ENCODE peak calls at places on chromosomes 6 and 20, in nine cellular contexts. One of them, this sample, is unnamed.

GRCh38 chr6:9708600-9708999 is 706.3 kb downstream of the TFAP2A start:
- DNase-seq in CD8-positive, alpha-beta memory T cell: no peak
- DNase-seq in HepG2: no peak
- DNase-seq in activated CD4-positive, alpha-beta T cell treated with anti-CD3 and anti-CD28 coated beads for 1 hour: no peak
- DNase-seq in BJ: no peak
- DNase-seq in HCT116: no peak
- DNase-seq in posterior vena cava: no peak
- DNase-seq in D721Med: no peak
- DNase-seq in activated naive CD4-positive, alpha-beta T cell: no peak
- DNase-seq in this sample: no peak

GRCh38 chr6:14930366-14930989 is 315.4 kb upstream of the JARID2 start:
- DNase-seq in CD8-positive, alpha-beta memory T cell: no peak
- DNase-seq in HepG2: no peak
- DNase-seq in activated CD4-positive, alpha-beta T cell treated with anti-CD3 and anti-CD28 coated beads for 1 hour: no peak
- DNase-seq in BJ: no peak
- DNase-seq in HCT116: no peak
- DNase-seq in posterior vena cava: no peak
- DNase-seq in D721Med: no peak
- DNase-seq in activated naive CD4-positive, alpha-beta T cell: no peak
- DNase-seq in this sample: no peak

GRCh38 chr6:24606200-24606599 is 39.8 kb downstream of the KIAA0319 start:
- DNase-seq in CD8-positive, alpha-beta memory T cell: no peak
- DNase-seq in HepG2: no peak
- DNase-seq in activated CD4-positive, alpha-beta T cell treated with anti-CD3 and anti-CD28 coated beads for 1 hour: no peak
- DNase-seq in BJ: no peak
- DNase-seq in HCT116: no peak
- DNase-seq in posterior vena cava: no peak
- DNase-seq in D721Med: no peak
- DNase-seq in activated naive CD4-positive, alpha-beta T cell: no peak
- DNase-seq in this sample: no peak

GRCh38 chr20:50453533-50453932 is 56.6 kb upstream of the PTPN1 start:
- DNase-seq in CD8-positive, alpha-beta memory T cell: no peak
- DNase-seq in HepG2: no peak
- DNase-seq in activated CD4-positive, alpha-beta T cell treated with anti-CD3 and anti-CD28 coated beads for 1 hour: no peak
- DNase-seq in BJ: no peak
- DNase-seq in HCT116: no peak
- DNase-seq in posterior vena cava: peak
- DNase-seq in D721Med: no peak
- DNase-seq in activated naive CD4-positive, alpha-beta T cell: no peak
- DNase-seq in this sample: no peak

GRCh38 chr6:96742702-96743101 is 94.6 kb downstream of the GPR63 start:
- DNase-seq in CD8-positive, alpha-beta memory T cell: no peak
- DNase-seq in HepG2: no peak
- DNase-seq in activated CD4-positive, alpha-beta T cell treated with anti-CD3 and anti-CD28 coated beads for 1 hour: no peak
- DNase-seq in BJ: no peak
- DNase-seq in HCT116: no peak
- DNase-seq in posterior vena cava: no peak
- DNase-seq in D721Med: no peak
- DNase-seq in activated naive CD4-positive, alpha-beta T cell: no peak
- DNase-seq in this sample: no peak

GRCh38 chr6:137536104-137536773 is 42.0 kb upstream of the OLIG3 start:
- DNase-seq in CD8-positive, alpha-beta memory T cell: peak
- DNase-seq in HepG2: no peak
- DNase-seq in activated CD4-positive, alpha-beta T cell treated with anti-CD3 and anti-CD28 coated beads for 1 hour: no peak
- DNase-seq in BJ: no peak
- DNase-seq in HCT116: no peak
- DNase-seq in posterior vena cava: no peak
- DNase-seq in D721Med: no peak
- DNase-seq in activated naive CD4-positive, alpha-beta T cell: no peak
- DNase-seq in this sample: no peak

GRCh38 chr6:150881911-150882481 is 16.5 kb downstream of the MTHFD1L start:
- DNase-seq in CD8-positive, alpha-beta memory T cell: no peak
- DNase-seq in HepG2: peak
- DNase-seq in activated CD4-positive, alpha-beta T cell treated with anti-CD3 and anti-CD28 coated beads for 1 hour: no peak
- DNase-seq in BJ: peak
- DNase-seq in HCT116: no peak
- DNase-seq in posterior vena cava: peak
- DNase-seq in D721Med: no peak
- DNase-seq in activated naive CD4-positive, alpha-beta T cell: no peak
- DNase-seq in this sample: peak

GRCh38 chr20:5887386-5887785 is 62.9 kb downstream of the TRMT6 start:
- DNase-seq in CD8-positive, alpha-beta memory T cell: no peak
- DNase-seq in HepG2: no peak
- DNase-seq in activated CD4-positive, alpha-beta T cell treated with anti-CD3 and anti-CD28 coated beads for 1 hour: no peak
- DNase-seq in BJ: no peak
- DNase-seq in HCT116: no peak
- DNase-seq in posterior vena cava: no peak
- DNase-seq in D721Med: no peak
- DNase-seq in activated naive CD4-positive, alpha-beta T cell: no peak
- DNase-seq in this sample: no peak

GRCh38 chr6:71404145-71404966 is 115.7 kb downstream of the OGFRL1 start:
- DNase-seq in CD8-positive, alpha-beta memory T cell: no peak
- DNase-seq in HepG2: peak
- DNase-seq in activated CD4-positive, alpha-beta T cell treated with anti-CD3 and anti-CD28 coated beads for 1 hour: no peak
- DNase-seq in BJ: no peak
- DNase-seq in HCT116: peak
- DNase-seq in posterior vena cava: no peak
- DNase-seq in D721Med: no peak
- DNase-seq in activated naive CD4-positive, alpha-beta T cell: no peak
- DNase-seq in this sample: no peak

GRCh38 chr6:3277251-3277650 is 18.5 kb downstream of the PSMG4 start:
- DNase-seq in CD8-positive, alpha-beta memory T cell: no peak
- DNase-seq in HepG2: no peak
- DNase-seq in activated CD4-positive, alpha-beta T cell treated with anti-CD3 and anti-CD28 coated beads for 1 hour: no peak
- DNase-seq in BJ: no peak
- DNase-seq in HCT116: no peak
- DNase-seq in posterior vena cava: peak
- DNase-seq in D721Med: no peak
- DNase-seq in activated naive CD4-positive, alpha-beta T cell: no peak
- DNase-seq in this sample: peak